ENCODE peak calls at places on chromosomes 11 and 22, in five cellular contexts. One of them, this sample, is unnamed. For H3K4me1, the result is how much of the 10 kb centered on the place peaks cover.

GRCh38 chr11:117684111-117684510 is 112.9 kb downstream of the DSCAML1 start:
- ATAC-seq in K562: no peak
- ATAC-seq in upper lobe of left lung: no peak
- ATAC-seq in HCT116: no peak
- ATAC-seq in Panc1: no peak
- ATAC-seq in this sample: no peak

GRCh38 chr11:91730620-91731019 is 494.0 kb upstream of the FAT3 start:
- ATAC-seq in Panc1: no peak
- ATAC-seq in K562: no peak
- ATAC-seq in upper lobe of left lung: no peak
- ATAC-seq in HCT116: no peak
- ATAC-seq in this sample: no peak

GRCh38 chr11:77799338-77799737 is 21.2 kb downstream of the RSF1 start:
- ATAC-seq in HCT116: no peak
- ATAC-seq in Panc1: no peak
- ATAC-seq in K562: no peak
- ATAC-seq in upper lobe of left lung: no peak
- ATAC-seq in this sample: no peak

GRCh38 chr22:19292262-19293230 is 1.0 kb upstream of the CLTCL1 start:
- ATAC-seq in HCT116: peak
- ATAC-seq in Panc1: peak
- ATAC-seq in upper lobe of left lung: peak
- ATAC-seq in K562: peak
- ATAC-seq in this sample: peak

GRCh38 chr22:41907436-41908401 is 7.2 kb downstream of the SHISA8 start:
- ATAC-seq in Panc1: peak
- ATAC-seq in HCT116: no peak
- ATAC-seq in K562: peak
- ATAC-seq in upper lobe of left lung: no peak
- ATAC-seq in this sample: no peak

GRCh38 chr11:8624698-8625097 is 30.7 kb upstream of the STK33 start:
- ATAC-seq in HCT116: no peak
- ATAC-seq in K562: no peak
- ATAC-seq in Panc1: no peak
- ATAC-seq in upper lobe of left lung: no peak
- ATAC-seq in this sample: no peak

GRCh38 chr11:11979487-11980117 is 28.8 kb downstream of the DKK3 start:
- ATAC-seq in Panc1: peak
- ATAC-seq in K562: peak
- ATAC-seq in HCT116: no peak
- ATAC-seq in upper lobe of left lung: peak
- ATAC-seq in this sample: peak

GRCh38 chr11:45174168-45174835 is 27.9 kb downstream of the PRDM11 start:
- ATAC-seq in upper lobe of left lung: no peak
- ATAC-seq in Panc1: no peak
- ATAC-seq in K562: no peak
- ATAC-seq in HCT116: no peak
- ATAC-seq in this sample: no peak

GRCh38 chr11:34653851-34654490 is 33.1 kb downstream of the EHF start:
- ATAC-seq in K562: peak
- ATAC-seq in upper lobe of left lung: peak
- ATAC-seq in Panc1: peak
- ATAC-seq in HCT116: peak
- ATAC-seq in this sample: no peak

GRCh38 chr22:42695294-42695693 is 25.4 kb downstream of the A4GALT start:
- ATAC-seq in upper lobe of left lung: no peak
- ATAC-seq in K562: no peak
- ATAC-seq in Panc1: no peak
- ATAC-seq in HCT116: no peak
- ATAC-seq in this sample: peak

GRCh38 chr11:86916330-86916729 is 38.9 kb downstream of the FZD4 start:
- ATAC-seq in K562: no peak
- ATAC-seq in upper lobe of left lung: peak
- ATAC-seq in Panc1: peak
- ATAC-seq in HCT116: peak
- ATAC-seq in this sample: peak

GRCh38 chr22:44360306-44360685 is 47.5 kb upstream of the SHISAL1 start:
- ATAC-seq in K562: no peak
- ATAC-seq in Panc1: no peak
- ATAC-seq in HCT116: no peak
- ATAC-seq in upper lobe of left lung: no peak
- ATAC-seq in this sample: no peak

GRCh38 chr22:35611200-35611890 is 5.8 kb downstream of the MB start:
- ATAC-seq in K562: no peak
- ATAC-seq in HCT116: no peak
- ATAC-seq in Panc1: peak
- ATAC-seq in upper lobe of left lung: no peak
- ATAC-seq in this sample: no peak

GRCh38 chr11:118892515-118892914 is 8.8 kb downstream of the CXCR5 start:
- ATAC-seq in Panc1: no peak
- ATAC-seq in HCT116: no peak
- ATAC-seq in K562: no peak
- ATAC-seq in upper lobe of left lung: no peak
- ATAC-seq in this sample: no peak

GRCh38 chr11:82865841-82866240 is 34.4 kb downstream of the PRCP start:
- ATAC-seq in HCT116: no peak
- ATAC-seq in K562: no peak
- ATAC-seq in upper lobe of left lung: no peak
- ATAC-seq in Panc1: no peak
- ATAC-seq in this sample: no peak

GRCh38 chr22:19108807-19109197 is 13.4 kb downstream of the DGCR2 start:
- ATAC-seq in K562: no peak
- ATAC-seq in HCT116: no peak
- ATAC-seq in Panc1: no peak
- ATAC-seq in upper lobe of left lung: no peak
- ATAC-seq in this sample: no peak

GRCh38 chr11:121514401-121514981 is 61.7 kb upstream of the SORL1-AS1 start:
- ATAC-seq in K562: no peak
- ATAC-seq in HCT116: no peak
- ATAC-seq in Panc1: no peak
- ATAC-seq in upper lobe of left lung: no peak
- ATAC-seq in this sample: no peak

GRCh38 chr22:49137216-49137840 is 690.3 kb downstream of the BRD1 start:
- ATAC-seq in K562: no peak
- ATAC-seq in Panc1: no peak
- ATAC-seq in upper lobe of left lung: peak
- ATAC-seq in HCT116: no peak
- ATAC-seq in this sample: no peak

GRCh38 chr22:29784451-29785361 is 17.5 kb downstream of the UQCR10 start:
- ATAC-seq in K562: no peak
- ATAC-seq in Panc1: no peak
- ATAC-seq in upper lobe of left lung: peak
- ATAC-seq in HCT116: no peak
- ATAC-seq in this sample: peak

GRCh38 chr11:45620243-45620642 is 45.2 kb downstream of the CHST1 start:
- ATAC-seq in Panc1: no peak
- ATAC-seq in upper lobe of left lung: no peak
- ATAC-seq in HCT116: no peak
- ATAC-seq in K562: no peak
- ATAC-seq in this sample: no peak

GRCh38 chr11:117189941-117190544 is 9.1 kb upstream of the TAGLN start:
- ATAC-seq in K562: no peak
- ATAC-seq in upper lobe of left lung: no peak
- ATAC-seq in Panc1: no peak
- ATAC-seq in HCT116: no peak
- ATAC-seq in this sample: no peak

GRCh38 chr11:122772945-122773344 is 65.4 kb upstream of the CRTAM start:
- ATAC-seq in HCT116: no peak
- ATAC-seq in Panc1: peak
- ATAC-seq in upper lobe of left lung: peak
- ATAC-seq in K562: no peak
- ATAC-seq in this sample: no peak

GRCh38 chr11:93552874-93553273 is 9.7 kb upstream of the SMCO4 start:
- ATAC-seq in Panc1: no peak
- ATAC-seq in K562: no peak
- ATAC-seq in upper lobe of left lung: no peak
- ATAC-seq in HCT116: no peak
- ATAC-seq in this sample: no peak

GRCh38 chr11:33257897-33258630 is 883 bp downstream of the HIPK3 start:
- ATAC-seq in K562: peak
- ATAC-seq in HCT116: peak
- ATAC-seq in upper lobe of left lung: peak
- ATAC-seq in Panc1: peak
- ATAC-seq in this sample: peak

GRCh38 chr11:33258631-33259184 is 1.5 kb downstream of the HIPK3 start:
- ATAC-seq in K562: peak
- ATAC-seq in upper lobe of left lung: peak
- ATAC-seq in Panc1: peak
- ATAC-seq in HCT116: peak
- ATAC-seq in this sample: peak

GRCh38 chr11:33262016-33262638 is 4.9 kb downstream of the HIPK3 start:
- ATAC-seq in K562: no peak
- ATAC-seq in Panc1: no peak
- ATAC-seq in HCT116: no peak
- ATAC-seq in upper lobe of left lung: no peak
- ATAC-seq in this sample: no peak

GRCh38 chr11:33257160-33257896 is at the start of gene HIPK3:
- ATAC-seq in K562: peak
- ATAC-seq in upper lobe of left lung: peak
- ATAC-seq in HCT116: peak
- ATAC-seq in Panc1: peak
- ATAC-seq in this sample: peak

GRCh38 chr11:33259869-33260268 is 2.7 kb downstream of the HIPK3 start:
- ATAC-seq in HCT116: no peak
- ATAC-seq in Panc1: no peak
- ATAC-seq in upper lobe of left lung: no peak
- ATAC-seq in K562: no peak
- ATAC-seq in this sample: no peak
- TF ChIP-seq POLR2AphosphoS5 in HCT116: no peak
- TF ChIP-seq POLR2AphosphoS5 in Panc1: no peak
- TF ChIP-seq POLR2AphosphoS5 in upper lobe of left lung: no peak
- TF ChIP-seq POLR2AphosphoS5 in K562: no peak
- TF ChIP-seq POLR2AphosphoS5 in this sample: no peak

DNA sequence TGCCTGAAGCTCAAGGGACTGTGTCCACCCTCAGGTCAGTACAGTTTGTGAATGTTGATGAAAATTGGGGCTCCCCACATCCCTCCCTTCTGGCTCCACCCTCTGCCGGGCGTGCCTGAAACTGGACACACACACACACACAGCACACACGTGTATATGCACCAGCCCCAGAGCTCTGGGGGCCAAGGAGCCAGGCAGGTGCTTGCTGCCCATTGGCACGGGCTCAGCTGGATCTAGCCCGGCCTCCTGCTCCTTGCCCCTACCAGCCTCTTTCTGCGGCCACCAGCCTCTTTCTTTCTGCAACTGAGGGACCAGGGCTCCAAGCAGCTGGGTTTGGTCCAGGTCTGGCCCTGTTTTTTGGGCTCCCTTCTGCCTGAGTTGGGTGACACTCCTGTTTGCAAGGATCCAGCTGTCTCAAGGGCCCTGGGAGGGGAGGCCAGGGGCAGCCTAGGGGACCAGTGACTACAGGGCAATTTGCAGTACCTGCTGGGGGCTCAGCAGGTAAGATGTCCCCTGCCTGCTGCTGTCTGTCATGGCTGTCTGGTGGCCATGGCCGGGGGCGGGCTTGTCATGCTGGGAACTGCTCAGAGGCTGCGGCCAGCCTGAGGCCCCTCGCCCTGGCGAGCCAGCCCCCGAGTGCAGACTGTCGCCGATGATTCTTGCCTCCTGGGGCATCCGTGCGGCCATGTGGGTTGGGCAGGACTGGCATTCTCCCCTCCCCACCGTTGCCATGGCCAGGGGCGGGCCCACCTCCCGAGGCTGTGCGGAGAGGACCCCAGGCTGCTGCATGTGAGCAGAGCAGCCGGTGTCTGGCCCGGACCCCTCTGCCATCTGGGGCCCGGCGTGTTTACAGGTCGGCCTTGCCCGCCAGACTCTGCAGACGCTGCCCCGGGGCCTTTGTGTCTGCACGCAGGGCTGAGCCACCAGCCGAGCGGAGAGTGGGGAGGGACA is 51.5 kb upstream of the PPARA start:
- ATAC-seq in Panc1: no peak
- ATAC-seq in upper lobe of left lung: no peak
- ATAC-seq in HCT116: no peak
- ATAC-seq in K562: no peak
- ATAC-seq in this sample: no peak
- H3K4me1 ChIP-seq in Panc1: half or more
- H3K4me1 ChIP-seq in upper lobe of left lung: half or more
- H3K4me1 ChIP-seq in HCT116: under half
- H3K4me1 ChIP-seq in K562: under half
- H3K4me1 ChIP-seq in this sample: half or more

GRCh38 chr11:72225411-72225951 is 914 bp downstream of the INPPL1 start:
- ATAC-seq in K562: no peak
- ATAC-seq in Panc1: no peak
- ATAC-seq in upper lobe of left lung: no peak
- ATAC-seq in HCT116: no peak
- ATAC-seq in this sample: no peak

GRCh38 chr11:72224587-72225410 is at the start of gene INPPL1:
- ATAC-seq in HCT116: no peak
- ATAC-seq in upper lobe of left lung: peak
- ATAC-seq in Panc1: peak
- ATAC-seq in K562: peak
- ATAC-seq in this sample: no peak

GRCh38 chr11:72222106-72222891 is 2.3 kb upstream of the INPPL1 start:
- ATAC-seq in K562: no peak
- ATAC-seq in HCT116: no peak
- ATAC-seq in upper lobe of left lung: no peak
- ATAC-seq in Panc1: no peak
- ATAC-seq in this sample: no peak

GRCh38 chr11:72222907-72223614 is 1.5 kb upstream of the INPPL1 start:
- ATAC-seq in HCT116: peak
- ATAC-seq in upper lobe of left lung: peak
- ATAC-seq in K562: peak
- ATAC-seq in Panc1: peak
- ATAC-seq in this sample: peak

GRCh38 chr11:72223615-72224586 is 666 bp upstream of the INPPL1 start:
- ATAC-seq in HCT116: peak
- ATAC-seq in upper lobe of left lung: peak
- ATAC-seq in K562: peak
- ATAC-seq in Panc1: peak
- ATAC-seq in this sample: peak
- TF ChIP-seq POLR2AphosphoS5 in HCT116: peak
- TF ChIP-seq POLR2AphosphoS5 in upper lobe of left lung: no peak
- TF ChIP-seq POLR2AphosphoS5 in K562: peak
- TF ChIP-seq POLR2AphosphoS5 in Panc1: no peak
- TF ChIP-seq POLR2AphosphoS5 in this sample: peak

DNA sequence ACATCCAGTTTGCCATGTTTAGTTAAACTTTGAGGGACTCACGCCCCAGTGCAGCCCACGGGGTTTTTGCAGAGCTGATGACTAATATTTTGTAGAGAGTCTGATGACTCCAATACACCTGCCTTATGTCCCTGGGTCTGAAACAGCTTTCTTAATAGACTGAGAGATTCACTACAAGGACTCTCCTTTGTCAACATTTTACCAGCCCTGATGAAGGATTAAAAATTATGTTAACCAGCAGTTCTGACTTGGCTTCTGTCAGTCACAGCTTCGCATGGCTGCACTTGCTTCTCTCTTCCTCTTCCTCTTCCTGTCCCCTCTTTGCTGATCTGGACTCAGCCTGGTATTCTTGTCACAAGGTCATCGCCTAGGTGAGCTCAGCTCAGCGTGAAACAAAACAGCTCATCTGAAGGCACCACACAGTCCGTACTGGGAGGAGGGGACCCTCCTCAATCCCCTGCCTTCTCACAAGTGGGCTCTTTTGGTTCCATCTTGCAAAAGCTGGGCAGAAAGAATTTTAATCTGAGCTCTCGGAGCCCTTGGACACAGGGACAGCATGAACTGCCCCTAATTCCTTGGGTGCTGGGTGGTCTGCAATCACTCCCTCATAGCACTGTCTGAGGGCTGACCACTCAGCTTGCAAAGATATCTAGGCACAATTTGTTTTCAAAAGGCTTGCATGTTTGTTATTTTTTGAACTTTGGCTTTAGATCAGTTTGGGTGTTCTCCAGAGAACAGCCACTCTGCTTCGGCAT is 38.1 kb upstream of the POU2AF1 start:
- ATAC-seq in K562: no peak
- ATAC-seq in upper lobe of left lung: peak
- ATAC-seq in Panc1: no peak
- ATAC-seq in HCT116: no peak
- ATAC-seq in this sample: peak
- H3K4me1 ChIP-seq in K562: under half
- H3K4me1 ChIP-seq in upper lobe of left lung: under half
- H3K4me1 ChIP-seq in Panc1: under half
- H3K4me1 ChIP-seq in HCT116: under half
- H3K4me1 ChIP-seq in this sample: under half